ENCODE peak calls at places on chromosomes 2 and 18, in eight cellular contexts. B, T, N, Y, I, D, A and W are unnamed samples.
A peak's percentile ranks its signal among the peaks of the same experiment; 100 is the strongest.

GRCh38 chr18:45976581-45977373 is 9.6 kb upstream of the EPG5 start:
- DNase-seq in B (no peak), T (no peak), N (no peak), Y (no peak), I (no peak), D (no peak), A (no peak), W (no peak)

GRCh38 chr2:76212305-76212985 is 501.7 kb upstream of the GCFC2 start:
- DNase-seq in B (no peak), T (no peak), N (no peak), Y (no peak), I (no peak), D (no peak), A (no peak), W (no peak)

GRCh38 chr18:22293417-22293816 is 124.0 kb downstream of the GATA6 start:
- DNase-seq in B (no peak), T (no peak), N (no peak), Y (no peak), I (no peak), D (no peak), A (no peak), W (no peak)

GRCh38 chr2:96554293-96555145 is 18.0 kb downstream of the ARID5A start:
- DNase-seq in B (peak; percentile 54), T (peak; percentile 56), N (no peak), Y (peak; percentile 56), I (peak; percentile 65), D (peak; percentile 54), A (peak; percentile 73), W (peak; percentile 36)

GRCh38 chr2:32559136-32559535 is 68.7 kb upstream of the TTC27 start:
- DNase-seq in B (no peak), T (peak; percentile 54), N (no peak), Y (no peak), I (no peak), D (no peak), A (no peak), W (peak; percentile 70)

GRCh38 chr2:103734911-103735310 is 973.1 kb downstream of the TMEM182 start:
- DNase-seq in B (no peak), T (no peak), N (no peak), Y (no peak), I (no peak), D (no peak), A (no peak), W (no peak)

GRCh38 chr2:134246154-134246874 is 7.6 kb upstream of the MGAT5 start:
- DNase-seq in B (no peak), T (no peak), N (no peak), Y (no peak), I (no peak), D (peak; percentile 73), A (no peak), W (no peak)

GRCh38 chr2:216672996-216673395 is 22.4 kb downstream of the IGFBP5 start:
- DNase-seq in B (no peak), T (no peak), N (no peak), Y (no peak), I (no peak), D (no peak), A (no peak), W (no peak)

GRCh38 chr2:71048096-71048495 is 20.4 kb upstream of the NAGK start:
- DNase-seq in B (no peak), T (no peak), N (no peak), Y (no peak), I (no peak), D (no peak), A (no peak), W (no peak)

GRCh38 chr18:76524900-76525698 is 30.1 kb upstream of the ZNF516 start:
- DNase-seq in B (no peak), T (no peak), N (no peak), Y (no peak), I (no peak), D (peak; percentile 49), A (no peak), W (peak; percentile 42)

GRCh38 chr2:224836263-224836662 is 120.1 kb upstream of the CCDC195 start:
- DNase-seq in B (no peak), T (no peak), N (no peak), Y (no peak), I (no peak), D (no peak), A (no peak), W (no peak)

GRCh38 chr18:2903006-2903405 is 56.2 kb downstream of the EMILIN2 start:
- DNase-seq in B (no peak), T (no peak), N (no peak), Y (no peak), I (no peak), D (peak; percentile 35), A (no peak), W (no peak)

GRCh38 chr2:86383844-86384243 is 46.4 kb upstream of the REEP1 start:
- DNase-seq in B (no peak), T (no peak), N (no peak), Y (no peak), I (no peak), D (no peak), A (no peak), W (no peak)

GRCh38 chr18:47343291-47343690 is 91.8 kb upstream of the SKOR2 start:
- DNase-seq in B (no peak), T (no peak), N (no peak), Y (no peak), I (no peak), D (no peak), A (no peak), W (no peak)

GRCh38 chr2:134120160-134120717 is 133.6 kb upstream of the MGAT5 start:
- DNase-seq in B (no peak), T (no peak), N (no peak), Y (no peak), I (peak; percentile 34), D (no peak), A (no peak), W (no peak)

GRCh38 chr2:219886615-219887014 is 259.2 kb downstream of the SLC4A3 start:
- DNase-seq in B (no peak), T (no peak), N (peak; percentile 31), Y (no peak), I (no peak), D (no peak), A (no peak), W (no peak)

GRCh38 chr18:63850010-63850409 is 37.5 kb upstream of the SERPINB2 start:
- DNase-seq in B (no peak), T (no peak), N (peak; percentile 42), Y (no peak), I (no peak), D (no peak), A (no peak), W (peak; percentile 48)

GRCh38 chr2:240467659-240468299 is 32.3 kb downstream of the GPC1 start:
- DNase-seq in B (no peak), T (no peak), N (no peak), Y (no peak), I (no peak), D (no peak), A (peak; percentile 14), W (no peak)

GRCh38 chr18:58541137-58541788 is 87.6 kb downstream of the ALPK2 start:
- DNase-seq in B (no peak), T (no peak), N (no peak), Y (no peak), I (peak; percentile 10), D (no peak), A (no peak), W (no peak)

GRCh38 chr2:234818937-234819336 is 132.9 kb upstream of the SH3BP4 start:
- DNase-seq in B (no peak), T (no peak), N (no peak), Y (no peak), I (no peak), D (no peak), A (no peak), W (no peak)

GRCh38 chr2:122927710-122928249 is 1097.3 kb upstream of the CNTNAP5 start:
- DNase-seq in B (no peak), T (no peak), N (no peak), Y (no peak), I (no peak), D (no peak), A (no peak), W (no peak)

GRCh38 chr2:60565472-60565871 is 12.0 kb upstream of the BCL11A start:
- DNase-seq in B (no peak), T (no peak), N (no peak), Y (no peak), I (no peak), D (no peak), A (no peak), W (no peak)

GRCh38 chr2:69509011-69509749 is 71.9 kb upstream of the NFU1 start:
- DNase-seq in B (no peak), T (peak; percentile 36), N (no peak), Y (no peak), I (no peak), D (peak; percentile 51), A (no peak), W (no peak)

GRCh38 chr18:44811586-44812125 is 131.0 kb downstream of the SETBP1 start:
- DNase-seq in B (no peak), T (no peak), N (no peak), Y (no peak), I (no peak), D (no peak), A (no peak), W (no peak)

GRCh38 chr2:132645176-132645575 is 24.8 kb downstream of the LYPD1 start:
- DNase-seq in B (no peak), T (no peak), N (no peak), Y (no peak), I (no peak), D (no peak), A (no peak), W (no peak)

GRCh38 chr18:42921261-42921737 is 194.2 kb downstream of the RIT2 start:
- DNase-seq in B (no peak), T (no peak), N (no peak), Y (no peak), I (no peak), D (no peak), A (no peak), W (no peak)

GRCh38 chr2:176140520-176141317 is 10.6 kb upstream of the HOXD4 start:
- DNase-seq in B (peak; percentile 59), T (peak; percentile 70), N (no peak), Y (peak; percentile 49), I (peak; percentile 44), D (peak; percentile 39), A (peak; percentile 56), W (peak; percentile 77)

GRCh38 chr2:53353372-53354111 is 414.1 kb upstream of the CHAC2 start:
- DNase-seq in B (no peak), T (no peak), N (peak; percentile 73), Y (no peak), I (no peak), D (no peak), A (no peak), W (no peak)